ENCODE peak calls at places on chromosomes 16 and 17, in seven cellular contexts. One of them, this sample, is unnamed.

GRCh38 chr16:1430759-1431496 is at the start of gene PERCC1:
- DNase-seq in colonic mucosa: no peak
- DNase-seq in natural killer cell: no peak
- DNase-seq in AG10803: no peak
- DNase-seq in mammary epithelial cell: no peak
- DNase-seq in endothelial cell: no peak
- DNase-seq in stomach: peak; percentile 79
- DNase-seq in this sample: no peak

GRCh38 chr17:4163951-4164350 is 21.0 kb downstream of the CYB5D2 start:
- DNase-seq in colonic mucosa: no peak
- DNase-seq in natural killer cell: no peak
- DNase-seq in AG10803: peak; percentile 58
- DNase-seq in mammary epithelial cell: no peak
- DNase-seq in endothelial cell: no peak
- DNase-seq in stomach: no peak
- DNase-seq in this sample: peak; percentile 20

GRCh38 chr17:80422276-80422675 is 7.3 kb downstream of the ENDOV start:
- DNase-seq in colonic mucosa: no peak
- DNase-seq in natural killer cell: no peak
- DNase-seq in AG10803: no peak
- DNase-seq in mammary epithelial cell: no peak
- DNase-seq in endothelial cell: no peak
- DNase-seq in stomach: no peak
- DNase-seq in this sample: no peak

GRCh38 chr17:77471984-77472836 is 331.4 kb downstream of the SEC14L1 start:
- DNase-seq in colonic mucosa: no peak
- DNase-seq in natural killer cell: no peak
- DNase-seq in AG10803: peak; percentile 73
- DNase-seq in mammary epithelial cell: peak; percentile 76
- DNase-seq in endothelial cell: peak; percentile 55
- DNase-seq in stomach: peak; percentile 56
- DNase-seq in this sample: peak; percentile 76

GRCh38 chr17:8776861-8777260 is 18.5 kb upstream of the SPDYE4 start:
- DNase-seq in colonic mucosa: no peak
- DNase-seq in natural killer cell: no peak
- DNase-seq in AG10803: no peak
- DNase-seq in mammary epithelial cell: no peak
- DNase-seq in endothelial cell: no peak
- DNase-seq in stomach: no peak
- DNase-seq in this sample: no peak

GRCh38 chr17:31588034-31588433 is 196.6 kb downstream of the RAB11FIP4 start:
- DNase-seq in colonic mucosa: no peak
- DNase-seq in natural killer cell: no peak
- DNase-seq in AG10803: no peak
- DNase-seq in mammary epithelial cell: no peak
- DNase-seq in endothelial cell: no peak
- DNase-seq in stomach: no peak
- DNase-seq in this sample: no peak

GRCh38 chr17:63519972-63520882 is 2.9 kb upstream of the KCNH6 start:
- DNase-seq in colonic mucosa: peak; percentile 88
- DNase-seq in natural killer cell: no peak
- DNase-seq in AG10803: no peak
- DNase-seq in mammary epithelial cell: no peak
- DNase-seq in endothelial cell: no peak
- DNase-seq in stomach: no peak
- DNase-seq in this sample: no peak

GRCh38 chr16:57115504-57116182 is 23.3 kb downstream of the CPNE2 start:
- DNase-seq in colonic mucosa: no peak
- DNase-seq in natural killer cell: no peak
- DNase-seq in AG10803: no peak
- DNase-seq in mammary epithelial cell: no peak
- DNase-seq in endothelial cell: no peak
- DNase-seq in stomach: no peak
- DNase-seq in this sample: no peak

GRCh38 chr17:7477392-7478275 is 1.8 kb downstream of the ZBTB4 start:
- DNase-seq in colonic mucosa: peak; percentile 33
- DNase-seq in natural killer cell: peak; percentile 43
- DNase-seq in AG10803: peak; percentile 96
- DNase-seq in mammary epithelial cell: no peak
- DNase-seq in endothelial cell: no peak
- DNase-seq in stomach: peak; percentile 60
- DNase-seq in this sample: peak; percentile 40

GRCh38 chr16:80208015-80208414 is 332.8 kb upstream of the DYNLRB2 start:
- DNase-seq in colonic mucosa: no peak
- DNase-seq in natural killer cell: no peak
- DNase-seq in AG10803: no peak
- DNase-seq in mammary epithelial cell: peak; percentile 75
- DNase-seq in endothelial cell: no peak
- DNase-seq in stomach: no peak
- DNase-seq in this sample: no peak

GRCh38 chr17:75875940-75876189 is 2.5 kb downstream of the TRIM47 start:
- DNase-seq in colonic mucosa: no peak
- DNase-seq in natural killer cell: no peak
- DNase-seq in AG10803: no peak
- DNase-seq in mammary epithelial cell: no peak
- DNase-seq in endothelial cell: no peak
- DNase-seq in stomach: no peak
- DNase-seq in this sample: peak; percentile 84

GRCh38 chr17:32903774-32904673 is 23.9 kb upstream of the TMEM98 start:
- DNase-seq in colonic mucosa: peak; percentile 15
- DNase-seq in natural killer cell: no peak
- DNase-seq in AG10803: no peak
- DNase-seq in mammary epithelial cell: no peak
- DNase-seq in endothelial cell: no peak
- DNase-seq in stomach: no peak
- DNase-seq in this sample: no peak

GRCh38 chr16:72999541-73000019 is 48.3 kb downstream of the ZFHX3 start:
- DNase-seq in colonic mucosa: no peak
- DNase-seq in natural killer cell: no peak
- DNase-seq in AG10803: no peak
- DNase-seq in mammary epithelial cell: peak; percentile 26
- DNase-seq in endothelial cell: no peak
- DNase-seq in stomach: no peak
- DNase-seq in this sample: no peak

GRCh38 chr17:69450857-69451410 is 36.4 kb downstream of the MAP2K6 start:
- DNase-seq in colonic mucosa: no peak
- DNase-seq in natural killer cell: no peak
- DNase-seq in AG10803: no peak
- DNase-seq in mammary epithelial cell: no peak
- DNase-seq in endothelial cell: no peak
- DNase-seq in stomach: no peak
- DNase-seq in this sample: no peak

DNA sequence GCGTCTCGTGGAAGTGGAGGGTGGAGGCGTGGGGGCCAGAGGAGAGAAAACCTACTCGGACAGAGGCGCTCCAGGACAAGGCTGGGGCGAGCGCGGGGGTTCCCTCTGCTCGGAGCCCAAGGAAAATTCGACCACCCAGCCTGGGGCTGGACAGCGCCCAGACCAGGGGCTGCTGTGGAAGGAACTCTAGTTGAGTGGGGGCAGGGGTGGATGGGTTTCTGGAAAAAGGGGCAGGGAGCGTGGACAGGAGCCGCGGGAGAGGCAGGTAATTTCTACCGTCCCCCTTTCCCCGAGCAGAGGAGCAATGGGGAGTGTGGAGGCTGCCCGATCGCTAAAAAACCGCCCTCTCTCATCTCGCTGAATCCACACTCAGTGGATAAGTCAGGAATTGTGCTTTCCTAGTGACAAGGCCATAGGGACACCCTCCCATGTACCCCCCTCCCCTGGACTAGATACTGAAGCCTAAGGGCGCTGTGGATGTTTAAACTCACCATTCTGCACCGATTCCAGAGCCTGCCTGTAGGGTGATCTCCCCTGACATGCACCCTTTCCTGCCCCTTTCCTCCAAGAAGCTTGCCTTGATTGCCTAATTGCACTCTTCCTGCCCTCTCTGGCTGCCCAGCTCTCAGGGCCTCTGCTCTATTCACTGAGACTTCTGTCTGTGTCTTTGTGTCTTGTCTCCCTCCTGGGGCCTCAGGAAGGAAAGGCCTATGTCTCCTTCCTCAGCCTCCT is 90.7 kb upstream of the TMEM97 start:
- DNase-seq in colonic mucosa: no peak
- DNase-seq in natural killer cell: no peak
- DNase-seq in AG10803: no peak
- DNase-seq in mammary epithelial cell: no peak
- DNase-seq in endothelial cell: peak; percentile 27
- DNase-seq in stomach: no peak
- DNase-seq in this sample: no peak
- TF ChIP-seq CTCF in colonic mucosa: no peak
- TF ChIP-seq CTCF in natural killer cell: no peak
- TF ChIP-seq CTCF in AG10803: peak; percentile 24
- TF ChIP-seq CTCF in mammary epithelial cell: peak; percentile 29
- TF ChIP-seq CTCF in endothelial cell: no peak
- TF ChIP-seq CTCF in stomach: no peak
- TF ChIP-seq CTCF in this sample: no peak

DNA sequence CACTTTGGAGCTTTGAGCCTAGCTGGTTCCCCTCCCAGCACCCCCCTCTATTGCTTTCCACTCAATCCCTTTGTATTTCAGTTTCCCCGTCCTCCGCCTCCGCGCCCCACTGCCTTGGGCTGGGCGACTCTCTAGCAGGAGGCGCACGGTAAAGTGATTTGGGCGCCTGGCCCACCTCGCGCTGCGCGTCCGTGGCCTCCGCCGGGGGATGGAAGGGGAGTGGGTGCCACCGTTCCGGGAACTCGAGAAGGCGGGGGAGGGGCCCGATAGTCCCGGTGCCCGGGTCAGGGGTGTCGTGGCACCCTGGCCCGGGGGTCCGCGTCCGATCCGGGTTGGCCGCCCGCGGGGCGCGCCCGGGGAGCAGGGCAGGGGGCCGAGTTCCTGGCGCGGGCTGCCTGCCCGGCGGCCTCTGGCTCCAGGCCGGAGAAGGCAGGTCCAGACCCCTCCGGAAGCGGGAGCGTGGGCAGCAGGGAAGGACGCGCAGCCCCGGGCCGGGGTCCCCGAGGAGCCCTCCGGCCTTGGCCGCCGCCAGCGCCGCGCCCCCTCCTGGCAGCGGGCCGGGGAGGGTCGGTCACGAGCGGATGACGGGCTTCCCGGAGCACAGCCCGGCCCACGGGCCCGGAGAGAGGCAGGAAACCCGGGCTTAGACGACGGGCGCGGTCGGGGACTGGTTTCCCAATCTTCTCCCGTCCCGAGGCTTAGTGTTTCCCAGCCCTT is 15.8 kb downstream of the MEOX1 start:
- DNase-seq in colonic mucosa: peak; percentile 36
- DNase-seq in natural killer cell: no peak
- DNase-seq in AG10803: peak; percentile 49
- DNase-seq in mammary epithelial cell: no peak
- DNase-seq in endothelial cell: peak; percentile 73
- DNase-seq in stomach: peak; percentile 45
- DNase-seq in this sample: peak; percentile 46
- TF ChIP-seq CTCF in colonic mucosa: no peak
- TF ChIP-seq CTCF in natural killer cell: no peak
- TF ChIP-seq CTCF in AG10803: no peak
- TF ChIP-seq CTCF in mammary epithelial cell: no peak
- TF ChIP-seq CTCF in endothelial cell: peak; percentile 35
- TF ChIP-seq CTCF in stomach: no peak
- TF ChIP-seq CTCF in this sample: no peak

GRCh38 chr16:7511549-7512260 is 179.1 kb downstream of the RBFOX1 start:
- DNase-seq in colonic mucosa: no peak
- DNase-seq in natural killer cell: no peak
- DNase-seq in AG10803: no peak
- DNase-seq in mammary epithelial cell: no peak
- DNase-seq in endothelial cell: no peak
- DNase-seq in stomach: no peak
- DNase-seq in this sample: no peak

GRCh38 chr16:7515543-7515942 is 182.9 kb downstream of the RBFOX1 start:
- DNase-seq in colonic mucosa: no peak
- DNase-seq in natural killer cell: no peak
- DNase-seq in AG10803: no peak
- DNase-seq in mammary epithelial cell: no peak
- DNase-seq in endothelial cell: no peak
- DNase-seq in stomach: no peak
- DNase-seq in this sample: no peak

GRCh38 chr16:7512503-7512902 is 179.9 kb downstream of the RBFOX1 start:
- DNase-seq in colonic mucosa: no peak
- DNase-seq in natural killer cell: no peak
- DNase-seq in AG10803: no peak
- DNase-seq in mammary epithelial cell: no peak
- DNase-seq in endothelial cell: no peak
- DNase-seq in stomach: no peak
- DNase-seq in this sample: no peak

GRCh38 chr16:7509919-7510705 is 177.5 kb downstream of the RBFOX1 start:
- DNase-seq in colonic mucosa: no peak
- DNase-seq in natural killer cell: no peak
- DNase-seq in AG10803: no peak
- DNase-seq in mammary epithelial cell: no peak
- DNase-seq in endothelial cell: no peak
- DNase-seq in stomach: no peak
- DNase-seq in this sample: no peak

GRCh38 chr16:7513429-7513828 is 180.8 kb downstream of the RBFOX1 start:
- DNase-seq in colonic mucosa: no peak
- DNase-seq in natural killer cell: no peak
- DNase-seq in AG10803: no peak
- DNase-seq in mammary epithelial cell: no peak
- DNase-seq in endothelial cell: no peak
- DNase-seq in stomach: no peak
- DNase-seq in this sample: no peak
- TF ChIP-seq CTCF in colonic mucosa: no peak
- TF ChIP-seq CTCF in natural killer cell: no peak
- TF ChIP-seq CTCF in AG10803: no peak
- TF ChIP-seq CTCF in mammary epithelial cell: no peak
- TF ChIP-seq CTCF in endothelial cell: peak; percentile 27
- TF ChIP-seq CTCF in stomach: no peak
- TF ChIP-seq CTCF in this sample: no peak

GRCh38 chr16:19073344-19073743 is 5.9 kb downstream of the COQ7 start:
- DNase-seq in colonic mucosa: no peak
- DNase-seq in natural killer cell: no peak
- DNase-seq in AG10803: no peak
- DNase-seq in mammary epithelial cell: no peak
- DNase-seq in endothelial cell: no peak
- DNase-seq in stomach: no peak
- DNase-seq in this sample: no peak

GRCh38 chr16:19077879-19078278 is 10.5 kb downstream of the COQ7 start:
- DNase-seq in colonic mucosa: no peak
- DNase-seq in natural killer cell: no peak
- DNase-seq in AG10803: no peak
- DNase-seq in mammary epithelial cell: no peak
- DNase-seq in endothelial cell: no peak
- DNase-seq in stomach: no peak
- DNase-seq in this sample: no peak

GRCh38 chr16:19071811-19072777 is 4.7 kb downstream of the COQ7 start:
- DNase-seq in colonic mucosa: peak; percentile 78
- DNase-seq in natural killer cell: peak; percentile 33
- DNase-seq in AG10803: peak; percentile 54
- DNase-seq in mammary epithelial cell: peak; percentile 53
- DNase-seq in endothelial cell: peak; percentile 76
- DNase-seq in stomach: peak; percentile 70
- DNase-seq in this sample: peak; percentile 42

GRCh38 chr16:19075511-19075910 is 8.1 kb downstream of the COQ7 start:
- DNase-seq in colonic mucosa: no peak
- DNase-seq in natural killer cell: no peak
- DNase-seq in AG10803: no peak
- DNase-seq in mammary epithelial cell: no peak
- DNase-seq in endothelial cell: no peak
- DNase-seq in stomach: no peak
- DNase-seq in this sample: no peak

DNA sequence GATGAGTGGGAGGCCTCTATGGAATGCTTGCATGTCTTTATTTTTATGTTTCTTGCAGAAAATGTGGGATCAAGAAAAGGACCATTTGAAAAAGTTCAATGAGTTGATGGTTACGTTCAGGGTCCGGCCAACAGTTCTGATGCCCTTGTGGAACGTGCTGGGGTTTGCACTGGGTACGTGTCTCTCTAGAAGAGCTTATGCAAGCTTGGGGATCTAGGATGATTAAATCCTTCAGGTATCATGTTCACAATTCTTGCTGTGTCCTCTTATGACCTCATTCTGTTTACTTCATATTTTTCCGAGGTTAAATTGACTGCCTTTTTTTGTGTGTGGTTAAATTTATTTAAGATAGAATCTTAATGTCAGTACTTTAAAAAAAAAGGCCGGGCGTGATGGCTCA is 6.4 kb downstream of the COQ7 start:
- DNase-seq in colonic mucosa: no peak
- DNase-seq in natural killer cell: no peak
- DNase-seq in AG10803: no peak
- DNase-seq in mammary epithelial cell: no peak
- DNase-seq in endothelial cell: no peak
- DNase-seq in stomach: no peak
- DNase-seq in this sample: no peak
- TF ChIP-seq CTCF in colonic mucosa: no peak
- TF ChIP-seq CTCF in natural killer cell: no peak
- TF ChIP-seq CTCF in AG10803: no peak
- TF ChIP-seq CTCF in mammary epithelial cell: no peak
- TF ChIP-seq CTCF in endothelial cell: no peak
- TF ChIP-seq CTCF in stomach: no peak
- TF ChIP-seq CTCF in this sample: no peak